ENCODE peak calls at places on chromosomes 7 and 10, in seven cellular contexts. D is fibroblast of lung; Y is PC-3; I is CD8-positive, alpha-beta T cell; H is hepatocyte; C is colonic mucosa; U is ovary. N is an unnamed sample.
A peak's percentile ranks its signal among the peaks of the same experiment; 100 is the strongest.

GRCh38 chr7:95687759-95688343 is 84.5 kb upstream of the DYNC1I1 start:
- DNase-seq in C (no peak), Y (peak; percentile 56), I (no peak), H (peak; percentile 52), U (no peak), D (peak; percentile 5), N (peak; percentile 53)

GRCh38 chr10:73586583-73586984 is 4.6 kb downstream of the USP54 start:
- DNase-seq in I (no peak), Y (peak; percentile 100), H (peak; percentile 73), C (peak; percentile 68), U (no peak), D (peak; percentile 91), N (peak; percentile 73)

GRCh38 chr7:28792858-28793257 is 165.3 kb downstream of the TRIL start:
- DNase-seq in I (no peak), H (no peak), D (no peak), C (no peak), U (no peak), Y (no peak), N (no peak)

GRCh38 chr7:17996442-17997223 is 31.0 kb downstream of the PRPS1L1 start:
- DNase-seq in H (no peak), C (no peak), I (no peak), Y (no peak), U (no peak), D (no peak), N (no peak)

GRCh38 chr7:34160261-34160752 is 255.0 kb downstream of the BMPER start:
- DNase-seq in I (no peak), Y (no peak), C (no peak), D (peak; percentile 90), H (no peak), U (no peak), N (peak; percentile 94)

GRCh38 chr7:84532196-84532595 is 337.6 kb upstream of the SEMA3A start:
- DNase-seq in D (no peak), U (no peak), I (no peak), H (no peak), Y (no peak), C (no peak), N (no peak)

GRCh38 chr10:29734980-29735627 is 100.3 kb upstream of the SVIL start:
- DNase-seq in C (peak; percentile 66), I (peak; percentile 57), D (peak; percentile 56), H (peak; percentile 71), Y (peak; percentile 30), U (peak; percentile 76), N (no peak)

GRCh38 chr10:35533565-35533964 is 71.6 kb upstream of the GJD4 start:
- DNase-seq in I (no peak), H (no peak), U (no peak), D (peak; percentile 65), C (no peak), Y (no peak), N (no peak)

GRCh38 chr10:44952779-44953231 is 6.8 kb upstream of the RASSF4 start:
- DNase-seq in D (no peak), H (no peak), I (no peak), Y (no peak), U (no peak), C (peak; percentile 10), N (no peak)

GRCh38 chr7:107118109-107118900 is 50.5 kb upstream of the HBP1 start:
- DNase-seq in D (peak; percentile 14), I (no peak), H (no peak), Y (no peak), C (no peak), U (no peak), N (peak; percentile 35)

GRCh38 chr7:141945356-141945755 is 1.4 kb downstream of the CLEC5A start:
- DNase-seq in Y (peak; percentile 49), I (no peak), H (no peak), U (no peak), D (peak; percentile 3), C (no peak), N (peak; percentile 43)

GRCh38 chr7:134891262-134892001 is 94.9 kb upstream of the AGBL3 start:
- DNase-seq in D (peak; percentile 96), C (peak; percentile 45), H (peak; percentile 89), Y (peak; percentile 92), U (peak; percentile 86), I (no peak), N (peak; percentile 100)

GRCh38 chr7:55469271-55469681 is 103.0 kb downstream of the VOPP1 start:
- DNase-seq in C (no peak), U (no peak), D (no peak), H (no peak), I (peak; percentile 29), Y (no peak), N (no peak)

GRCh38 chr10:5317547-5318107 is 47.1 kb upstream of the UCN3 start:
- DNase-seq in D (peak; percentile 74), C (no peak), Y (peak; percentile 81), I (peak; percentile 18), U (no peak), H (no peak), N (peak; percentile 88)

GRCh38 chr7:108014200-108014599 is 11.2 kb upstream of the LAMB1 start:
- DNase-seq in C (no peak), H (no peak), D (peak; percentile 70), I (no peak), U (no peak), Y (no peak), N (no peak)

GRCh38 chr10:8136745-8137144 is 82.3 kb downstream of the GATA3 start:
- DNase-seq in I (no peak), H (no peak), D (no peak), C (no peak), U (no peak), Y (no peak), N (no peak)

GRCh38 chr10:119375574-119376265 is 166.8 kb downstream of the RGS10 start:
- DNase-seq in H (peak; percentile 28), C (no peak), D (no peak), I (no peak), Y (no peak), U (no peak), N (no peak)

GRCh38 chr10:690227-691161 is 1.0 kb upstream of the DIP2C start:
- DNase-seq in U (no peak), I (no peak), C (no peak), Y (no peak), H (no peak), D (peak; percentile 17), N (peak; percentile 71)

GRCh38 chr10:111648046-111648445 is 535.5 kb downstream of the GPAM start:
- DNase-seq in U (no peak), I (no peak), C (no peak), D (peak; percentile 62), Y (no peak), H (no peak), N (peak; percentile 97)
- TF ChIP-seq CTCF in U (no peak), I (no peak), C (no peak), D (no peak), Y (no peak), H (no peak), N (no peak)

DNA sequence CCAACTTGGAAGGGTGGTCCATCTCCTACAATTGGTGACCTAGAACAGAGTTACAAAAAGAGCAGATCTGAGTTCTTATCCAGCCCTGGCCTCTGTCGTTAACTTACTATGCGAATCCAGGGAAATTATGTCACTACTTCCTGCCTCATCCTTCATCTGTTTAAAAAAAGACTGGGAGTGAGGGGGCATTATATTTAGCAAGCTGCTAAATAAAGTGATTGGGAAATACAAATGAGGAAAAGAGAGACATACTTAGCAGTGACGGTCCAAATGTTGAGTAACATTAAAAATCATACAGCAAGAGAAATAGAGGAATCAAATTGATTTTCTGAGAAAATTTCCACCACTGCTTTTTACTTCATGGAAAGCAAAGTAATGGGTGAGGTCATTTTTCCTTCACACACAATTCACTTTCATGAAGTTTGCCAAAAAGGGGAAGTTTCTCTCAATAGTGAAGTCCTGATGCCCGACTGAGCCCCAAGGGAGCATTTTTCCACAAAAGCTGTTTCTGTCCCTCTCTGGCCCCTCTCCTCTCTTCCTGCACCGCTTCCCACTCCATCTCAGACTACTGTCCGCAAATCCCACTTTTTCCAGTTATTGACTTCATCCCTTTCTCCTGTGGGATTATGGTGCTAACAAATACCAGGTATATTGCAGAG is 61.9 kb upstream of the ADO start:
- DNase-seq in C (no peak), U (no peak), I (no peak), Y (no peak), D (no peak), H (no peak), N (peak; percentile 32)
- H3K4me3 ChIP-seq in C (no peak overlapping the region), U (no peak overlapping the region), I (no peak overlapping the region), Y (no peak overlapping the region), D (no peak overlapping the region), H (no peak overlapping the region), N (no peak overlapping the region)

GRCh38 chr10:115903845-115904244 is 369.2 kb downstream of the GFRA1 start:
- DNase-seq in I (no peak), U (no peak), D (no peak), H (no peak), C (no peak), Y (no peak), N (no peak)
- TF ChIP-seq CTCF in I (no peak), U (no peak), D (no peak), H (no peak), C (no peak), Y (no peak), N (no peak)

GRCh38 chr7:156025675-156026074 is 213.4 kb upstream of the SHH start:
- DNase-seq in C (no peak), I (no peak), D (no peak), H (no peak), U (no peak), Y (no peak), N (no peak)
- H3K4me3 ChIP-seq in C (no peak overlapping the region), I (no peak overlapping the region), D (no peak overlapping the region), H (no peak overlapping the region), U (no peak overlapping the region), Y (no peak overlapping the region), N (no peak overlapping the region)

GRCh38 chr7:47992446-47992845 is 13.0 kb upstream of the HUS1 start:
- DNase-seq in I (no peak), D (no peak), C (no peak), H (no peak), U (no peak), Y (no peak), N (no peak)
- TF ChIP-seq CTCF in I (no peak), D (no peak), C (no peak), H (no peak), U (no peak), Y (no peak), N (no peak)